ENCODE peak calls at places on chromosomes 6 and 20, in ten cellular contexts. Z is stimulated activated naive B cell treated with anti-CD40 and anti-IgM and Interleukin-4, amounts not matched to agents 10 μg/mL and 1 μg/mL and 100 μg/mL, for 72 hours; X is neural crest cell; U is HT1080; A is HEK293T; S is naive thymus-derived CD8-positive, alpha-beta T cell; M is CD8-positive, alpha-beta memory T cell; R is GM13976; F is IMR-90; D is HTR-8/SVneo. P is an unnamed sample.

GRCh38 chr6:118783931-118784528 is 109.9 kb upstream of the ASF1A start:
- DNase-seq in R (no peak), D (no peak), M (no peak), A (no peak), U (no peak), Z (no peak), X (no peak), S (no peak), F (peak; percentile 46), P (no peak)

GRCh38 chr20:16483024-16483423 is 90.2 kb downstream of the KIF16B start:
- DNase-seq in M (no peak), D (no peak), A (no peak), U (no peak), Z (no peak), R (no peak), X (no peak), S (no peak), F (no peak), P (no peak)

GRCh38 chr6:32835167-32835893 is 3.2 kb downstream of the TAP2 start:
- DNase-seq in D (no peak), X (no peak), S (no peak), Z (no peak), M (no peak), U (no peak), A (no peak), F (no peak), R (no peak), P (no peak)

GRCh38 chr20:25389381-25389857 is 1.2 kb downstream of the ABHD12 start:
- DNase-seq in R (no peak), X (no peak), D (no peak), Z (no peak), F (peak; percentile 57), U (peak; percentile 19), A (peak; percentile 15), S (no peak), M (no peak), P (no peak)

GRCh38 chr6:129774697-129775447 is 64.9 kb upstream of the ARHGAP18 start:
- DNase-seq in S (peak; percentile 40), M (peak; percentile 56), X (peak; percentile 75), A (peak; percentile 88), Z (no peak), D (peak; percentile 75), F (peak; percentile 82), U (peak; percentile 67), R (peak; percentile 23), P (peak; percentile 49)

GRCh38 chr6:135577059-135577538 is 79.6 kb upstream of the AHI1 start:
- DNase-seq in Z (peak; percentile 53), D (no peak), U (no peak), R (peak; percentile 54), X (no peak), A (no peak), S (no peak), F (no peak), M (no peak), P (no peak)

GRCh38 chr6:29631860-29632731 is 887 bp downstream of the GABBR1 start:
- DNase-seq in U (peak; percentile 46), M (peak; percentile 77), S (peak; percentile 49), A (no peak), X (peak; percentile 47), D (peak; percentile 59), F (peak; percentile 55), Z (peak; percentile 37), R (peak; percentile 70), P (peak; percentile 60)

GRCh38 chr6:135498178-135498841 is 770 bp upstream of the AHI1 start:
- DNase-seq in F (peak; percentile 94), M (peak; percentile 84), A (peak; percentile 54), U (peak; percentile 75), X (peak; percentile 28), D (peak; percentile 67), S (no peak), Z (peak; percentile 55), R (peak; percentile 37), P (peak; percentile 65)

GRCh38 chr20:57476073-57476526 is 48.8 kb downstream of the CTCFL start:
- DNase-seq in M (no peak), S (no peak), U (peak; percentile 60), A (no peak), D (no peak), Z (peak; percentile 18), R (peak; percentile 51), F (no peak), X (no peak), P (no peak)